ENCODE peak calls at places on chromosomes 5 and 9, in nine cellular contexts. Z is GM10248, E is heart left ventricle, C is uterus, J is kidney epithelial cell, V is type B pancreatic cell, Q is esophagus squamous epithelium, G is H9, R is HFF-Myc. U is an unnamed sample.

GRCh38 chr5:82885657-82886389 is 191.4 kb downstream of the TMEM167A start:
- DNase-seq in Q (no peak), R (no peak), Z (no peak), E (no peak), G (no peak), J (peak), C (no peak), V (no peak), U (no peak)

GRCh38 chr9:68523367-68523936 is 17.2 kb downstream of the TMEM252 start:
- DNase-seq in G (no peak), C (no peak), R (no peak), E (no peak), J (no peak), Z (no peak), V (no peak), Q (no peak), U (no peak)

GRCh38 chr9:74630228-74630627 is 133.1 kb downstream of the RORB start:
- DNase-seq in Q (no peak), E (no peak), R (no peak), C (no peak), V (no peak), J (no peak), G (no peak), Z (no peak), U (no peak)

GRCh38 chr9:133112361-133113026 is 8.5 kb downstream of the RALGDS start:
- DNase-seq in R (no peak), E (peak), C (peak), Q (no peak), J (no peak), Z (no peak), V (no peak), G (no peak), U (no peak)

GRCh38 chr5:180135128-180135955 is 63.8 kb upstream of the RNF130 start:
- DNase-seq in Z (no peak), G (no peak), C (peak), Q (no peak), J (peak), V (peak), R (peak), E (peak), U (no peak)

GRCh38 chr9:91433180-91433579 is 9.5 kb upstream of the NFIL3 start:
- DNase-seq in G (no peak), R (peak), E (no peak), C (no peak), Z (peak), J (peak), Q (no peak), V (no peak), U (no peak)

GRCh38 chr5:141957367-141957993 is 522 bp downstream of the PCDH12 start:
- DNase-seq in E (no peak), J (no peak), Z (no peak), G (no peak), C (no peak), Q (no peak), R (no peak), V (no peak), U (no peak)

GRCh38 chr9:69193685-69194032 is 19.6 kb downstream of the TJP2 start:
- DNase-seq in E (no peak), Q (no peak), Z (no peak), J (no peak), G (no peak), C (no peak), R (no peak), V (no peak), U (no peak)

GRCh38 chr5:179549973-179550510 is 312 bp upstream of the RUFY1 start:
- DNase-seq in J (no peak), E (no peak), C (no peak), Z (peak), V (no peak), R (no peak), Q (peak), G (no peak), U (no peak)

GRCh38 chr5:170861855-170862766 is at the start of gene RANBP17:
- DNase-seq in R (no peak), J (no peak), C (no peak), Z (peak), G (peak), E (peak), Q (no peak), V (peak), U (peak)

GRCh38 chr5:15702102-15702501 is 202.1 kb downstream of the FBXL7 start:
- DNase-seq in R (no peak), V (no peak), G (no peak), Z (no peak), C (no peak), E (no peak), J (peak), Q (no peak), U (no peak)

GRCh38 chr5:74334034-74334433 is 306.5 kb downstream of the ENC1 start:
- DNase-seq in C (no peak), J (no peak), E (no peak), Q (no peak), G (no peak), V (no peak), R (no peak), Z (no peak), U (no peak)

GRCh38 chr5:55519001-55519400 is 15.8 kb downstream of the PLPP1 start:
- DNase-seq in V (no peak), G (no peak), C (no peak), R (no peak), E (no peak), J (no peak), Z (no peak), Q (no peak), U (no peak)

GRCh38 chr5:1074226-1074625 is 37.6 kb downstream of the SLC12A7 start:
- DNase-seq in C (no peak), V (no peak), J (no peak), E (no peak), G (no peak), Z (no peak), R (no peak), Q (no peak), U (no peak)

GRCh38 chr5:52043543-52043942 is 660.3 kb downstream of the ISL1 start:
- DNase-seq in V (no peak), Q (no peak), G (no peak), C (no peak), Z (no peak), J (no peak), R (no peak), E (no peak), U (no peak)

DNA sequence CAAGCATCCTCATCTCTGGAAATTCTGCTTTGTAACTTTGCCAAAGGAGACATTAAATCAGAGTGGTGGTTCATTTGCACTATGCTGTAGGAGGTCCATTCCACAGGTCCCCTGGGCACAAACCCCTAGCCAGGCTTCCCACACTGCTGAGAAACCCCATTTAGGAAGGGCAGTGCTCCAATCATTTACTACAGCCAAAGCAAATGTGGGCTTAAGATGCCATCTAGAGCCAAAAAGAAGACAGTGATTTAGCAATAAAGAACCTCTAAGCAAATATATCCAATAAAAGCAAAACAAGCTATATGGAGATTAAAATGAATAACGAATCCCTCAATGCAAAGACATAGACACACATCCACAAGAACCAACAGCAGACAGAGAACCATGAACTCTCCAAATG is 129.0 kb upstream of the ALDH1B1 start:
- DNase-seq in C (no peak), R (peak), Q (no peak), V (no peak), E (no peak), J (no peak), Z (no peak), G (no peak), U (no peak)
- TF ChIP-seq CTCF in C (no peak), R (peak), Q (peak), V (peak), E (no peak), J (peak), Z (peak), G (peak), U (no peak)

DNA sequence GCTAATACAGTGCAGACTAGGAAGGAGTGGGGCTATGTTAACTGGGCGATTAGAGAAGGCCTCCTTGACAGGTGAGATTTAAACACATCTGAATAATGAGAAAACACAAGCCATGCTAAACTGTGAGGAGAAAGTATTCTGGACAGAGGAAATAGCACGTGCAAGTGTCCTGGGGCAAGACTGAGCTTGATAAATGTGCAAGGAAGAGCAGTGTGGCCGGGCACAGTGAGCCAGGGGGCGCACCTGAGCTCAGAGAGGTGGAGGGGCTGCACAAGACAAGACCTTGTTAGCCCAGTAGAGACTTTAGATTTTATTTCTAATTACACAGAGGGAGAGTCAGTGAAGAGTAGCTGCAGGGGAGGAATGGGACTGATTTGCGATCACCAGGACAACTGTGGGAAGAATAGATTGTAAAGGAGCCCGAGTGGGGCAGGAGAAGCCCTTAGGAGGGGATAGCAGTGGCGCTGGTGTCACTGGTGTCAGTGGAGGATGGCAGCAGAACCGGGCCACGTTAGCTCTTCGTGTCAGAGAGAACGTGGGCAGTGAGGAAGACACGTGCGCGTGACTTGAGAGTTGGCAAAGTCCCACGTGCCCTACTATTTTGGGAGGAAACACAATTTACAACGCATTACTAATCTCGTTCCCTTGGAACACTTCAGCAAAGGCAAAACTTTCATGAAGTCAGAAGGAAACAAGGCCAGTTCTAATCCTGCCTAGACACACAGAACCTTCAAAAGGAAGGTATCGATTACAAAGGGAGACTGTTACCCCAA is 17.9 kb upstream of the C5orf47 start:
- DNase-seq in V (no peak), J (no peak), G (no peak), Z (no peak), E (no peak), R (no peak), Q (no peak), C (peak), U (no peak)
- TF ChIP-seq CTCF in V (no peak), J (no peak), G (peak), Z (no peak), E (no peak), R (peak), Q (no peak), C (no peak), U (no peak)

GRCh38 chr5:138132543-138132942 is 6.7 kb downstream of the NME5 start:
- DNase-seq in Z (no peak), G (no peak), E (no peak), V (no peak), C (no peak), R (no peak), Q (no peak), J (no peak), U (no peak)

GRCh38 chr5:138129347-138129746 is 9.9 kb downstream of the NME5 start:
- DNase-seq in E (no peak), V (no peak), C (no peak), Q (no peak), Z (no peak), R (no peak), G (no peak), J (no peak), U (no peak)

DNA sequence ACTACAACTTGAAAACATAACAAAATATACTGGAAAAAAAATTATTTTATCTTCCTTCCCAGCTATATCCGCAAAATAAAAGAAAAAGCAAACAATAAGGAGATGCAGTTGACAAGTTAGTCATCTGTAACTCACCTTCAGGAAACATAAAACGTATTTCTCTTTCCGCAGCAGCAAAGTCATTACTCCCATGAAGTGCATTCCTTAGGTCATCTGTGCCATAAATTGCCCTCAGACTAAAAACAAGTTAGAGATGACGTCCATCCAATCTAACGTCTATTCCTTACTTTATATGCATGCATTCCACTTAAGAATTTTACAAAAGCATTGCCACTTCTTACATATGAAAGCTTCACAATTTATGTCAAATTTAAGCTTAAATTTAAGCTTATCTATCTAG is 10.9 kb downstream of the NME5 start:
- DNase-seq in Q (no peak), V (no peak), Z (no peak), J (no peak), C (no peak), R (no peak), G (no peak), E (no peak), U (no peak)
- TF ChIP-seq CTCF in Q (no peak), V (no peak), Z (no peak), J (no peak), C (no peak), R (no peak), G (no peak), E (no peak), U (no peak)

DNA sequence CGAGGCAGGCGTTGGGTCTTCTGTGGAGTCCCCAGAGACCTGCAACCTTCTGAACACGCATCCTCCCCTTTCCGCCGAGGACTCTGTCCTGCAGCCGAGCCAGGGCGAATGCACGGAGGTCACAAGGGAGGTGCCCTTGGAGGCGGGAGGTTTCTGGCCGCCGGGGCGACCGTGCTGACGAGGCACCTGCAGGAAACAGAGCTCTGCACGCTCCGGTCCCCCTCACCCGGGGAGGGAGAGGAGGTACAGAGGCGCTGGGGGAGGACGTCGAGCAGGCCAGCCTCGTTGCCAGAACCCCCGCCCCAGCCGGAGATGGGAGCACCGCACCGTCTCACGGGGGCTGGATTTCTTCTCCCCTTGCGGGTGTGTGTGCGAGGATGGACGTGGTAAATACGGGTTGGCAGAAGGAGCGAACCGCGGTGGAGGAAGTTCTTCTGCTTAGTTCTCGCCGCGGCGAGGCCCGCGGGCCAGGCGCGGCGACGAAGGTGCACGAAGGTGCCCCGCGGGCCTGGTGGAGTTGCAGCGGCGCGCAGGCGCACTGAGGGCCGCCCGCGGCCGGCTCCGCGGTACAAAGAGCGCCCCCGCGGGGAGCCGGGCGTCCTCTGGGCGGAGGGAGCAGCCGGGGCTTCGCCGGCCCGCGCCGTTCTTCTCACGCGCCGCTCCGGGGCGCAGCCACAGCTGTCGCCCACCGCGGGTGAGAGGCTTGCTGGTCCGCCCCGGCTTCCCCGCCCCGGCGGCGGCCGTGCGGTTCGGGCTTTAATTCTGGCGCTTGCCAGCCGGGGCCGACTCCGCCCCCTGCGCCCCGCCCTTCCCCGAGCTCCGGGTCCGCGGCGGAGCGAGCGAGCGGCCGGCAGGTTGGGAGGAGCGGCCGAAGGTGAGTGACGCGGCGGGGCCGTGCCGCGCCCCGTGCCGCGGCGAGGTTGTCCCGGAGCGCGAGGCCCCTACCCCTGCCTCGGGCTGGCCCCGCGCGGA is 289.5 kb downstream of the DOCK8 start:
- DNase-seq in J (no peak), R (no peak), E (peak), V (peak), Z (peak), Q (no peak), C (peak), G (peak), U (peak)
- TF ChIP-seq CTCF in J (no peak), R (no peak), E (peak), V (peak), Z (peak), Q (peak), C (peak), G (peak), U (no peak)

U was measured in nephron progenitor cell.